ENCODE peak calls at places on chromosomes 2 and 18, in ten cellular contexts. I is CD4-positive, CD25-positive, alpha-beta regulatory T cell; L is HCT116; S is endodermal cell; N is testis; B is right lobe of liver; J is PC-9; D is kidney; E is heart left ventricle; R is iPS DF 6.9. V is an unnamed sample. For H3K36me3, the result is how much of the 10 kb centered on the place peaks cover.

GRCh38 chr2:38690499-38691420 is 24.8 kb downstream of the GALM start:
- DNase-seq in I (no peak), L (peak), S (no peak), N (no peak), B (no peak), J (peak), D (no peak), E (no peak), R (no peak), V (no peak)

GRCh38 chr2:46615555-46616487 is 136.5 kb downstream of the TMEM247 start:
- DNase-seq in I (peak), L (no peak), S (no peak), N (no peak), B (no peak), J (no peak), D (no peak), E (no peak), R (no peak), V (no peak)

GRCh38 chr2:10238991-10239485 is 63.7 kb upstream of the HPCAL1 start:
- DNase-seq in I (no peak), L (no peak), S (peak), N (no peak), B (peak), J (no peak), D (no peak), E (no peak), R (no peak), V (no peak)

GRCh38 chr2:56444339-56444738 is 260.5 kb downstream of the CCDC85A start:
- DNase-seq in I (no peak), L (no peak), S (no peak), N (no peak), B (no peak), J (peak), D (peak), E (peak), R (no peak), V (no peak)

GRCh38 chr2:74471332-74472065 is 981 bp downstream of the MRPL53 start:
- DNase-seq in I (no peak), L (no peak), S (no peak), N (no peak), B (no peak), J (no peak), D (peak), E (no peak), R (no peak), V (no peak)

GRCh38 chr2:164992818-164993217 is 37.5 kb upstream of the SLC38A11 start:
- DNase-seq in I (peak), L (peak), S (peak), N (peak), B (peak), J (peak), D (no peak), E (no peak), R (peak), V (peak)

GRCh38 chr2:121947681-121948080 is 192.2 kb downstream of the TSN start:
- DNase-seq in I (no peak), L (no peak), S (no peak), N (no peak), B (no peak), J (no peak), D (no peak), E (no peak), R (no peak), V (no peak)

GRCh38 chr2:240499309-240500301 is 58.2 kb downstream of the ANKMY1 start:
- DNase-seq in I (no peak), L (no peak), S (peak), N (no peak), B (peak), J (no peak), D (peak), E (peak), R (no peak), V (peak)

GRCh38 chr2:218883491-218884490 is 3.1 kb downstream of the WNT10A start:
- DNase-seq in I (peak), L (no peak), S (peak), N (no peak), B (no peak), J (no peak), D (peak), E (no peak), R (no peak), V (no peak)

GRCh38 chr2:101409699-101410098 is 22.4 kb upstream of the CREG2 start:
- DNase-seq in I (no peak), L (no peak), S (no peak), N (no peak), B (no peak), J (no peak), D (no peak), E (no peak), R (no peak), V (no peak)

GRCh38 chr2:239721991-239722759 is 303.0 kb downstream of the NDUFA10 start:
- DNase-seq in I (no peak), L (no peak), S (peak), N (no peak), B (no peak), J (no peak), D (peak), E (no peak), R (no peak), V (no peak)

GRCh38 chr2:27583390-27583915 is 611 bp downstream of the ZNF512 start:
- DNase-seq in I (no peak), L (no peak), S (no peak), N (no peak), B (no peak), J (no peak), D (no peak), E (no peak), R (no peak), V (no peak)

GRCh38 chr18:35528749-35529274 is 31.1 kb upstream of the INO80C start:
- DNase-seq in I (no peak), L (no peak), S (no peak), N (no peak), B (no peak), J (no peak), D (no peak), E (no peak), R (no peak), V (no peak)

GRCh38 chr2:191635333-191636234 is 42.4 kb upstream of the NABP1 start:
- DNase-seq in I (no peak), L (peak), S (no peak), N (no peak), B (no peak), J (no peak), D (no peak), E (no peak), R (no peak), V (no peak)

GRCh38 chr2:239774933-239775622 is 250.1 kb downstream of the NDUFA10 start:
- DNase-seq in I (no peak), L (no peak), S (peak), N (no peak), B (peak), J (no peak), D (no peak), E (no peak), R (no peak), V (no peak)

GRCh38 chr18:63736856-63737255 is 34.1 kb downstream of the SERPINB11 start:
- DNase-seq in I (no peak), L (peak), S (no peak), N (no peak), B (no peak), J (peak), D (no peak), E (no peak), R (no peak), V (no peak)

GRCh38 chr2:27086722-27087446 is at the start of gene KHK:
- DNase-seq in I (no peak), L (no peak), S (peak), N (no peak), B (peak), J (peak), D (peak), E (peak), R (no peak), V (peak)

GRCh38 chr2:236336575-236337464 is 72.6 kb upstream of the ASB18 start:
- DNase-seq in I (no peak), L (no peak), S (no peak), N (no peak), B (no peak), J (no peak), D (peak), E (no peak), R (no peak), V (no peak)

GRCh38 chr2:19574788-19575260 is 216.4 kb upstream of the OSR1 start:
- DNase-seq in I (no peak), L (no peak), S (no peak), N (peak), B (no peak), J (no peak), D (peak), E (peak), R (no peak), V (no peak)

GRCh38 chr2:172278642-172279041 is 148.7 kb upstream of the ITGA6 start:
- DNase-seq in I (no peak), L (no peak), S (no peak), N (no peak), B (no peak), J (no peak), D (no peak), E (no peak), R (no peak), V (no peak)

GRCh38 chr2:103817746-103818145 is 1036.2 kb upstream of the POU3F3 start:
- DNase-seq in I (no peak), L (no peak), S (no peak), N (no peak), B (no peak), J (no peak), D (no peak), E (no peak), R (no peak), V (no peak)

GRCh38 chr2:53633441-53633840 is 134.2 kb upstream of the CHAC2 start:
- DNase-seq in I (no peak), L (no peak), S (no peak), N (no peak), B (peak), J (peak), D (no peak), E (no peak), R (no peak), V (no peak)

GRCh38 chr2:227703961-227704360 is 13.9 kb downstream of the SLC19A3 start:
- DNase-seq in I (no peak), L (no peak), S (no peak), N (no peak), B (no peak), J (peak), D (no peak), E (no peak), R (no peak), V (no peak)

GRCh38 chr2:675982-676646 is 1.1 kb downstream of the TMEM18 start:
- DNase-seq in I (no peak), L (no peak), S (peak), N (peak), B (no peak), J (peak), D (peak), E (peak), R (peak), V (peak)

GRCh38 chr18:28177828-28178635 is 1.1 kb upstream of the CDH2 start:
- DNase-seq in I (no peak), L (no peak), S (peak), N (peak), B (peak), J (peak), D (peak), E (peak), R (no peak), V (no peak)

GRCh38 chr18:47832348-47832747 is 98.1 kb downstream of the SMAD2 start:
- DNase-seq in I (no peak), L (no peak), S (no peak), N (no peak), B (no peak), J (no peak), D (no peak), E (no peak), R (no peak), V (no peak)

GRCh38 chr2:144607899-144608477 is 88.1 kb upstream of the ZEB2 start:
- DNase-seq in I (no peak), L (no peak), S (no peak), N (peak), B (no peak), J (no peak), D (no peak), E (peak), R (no peak), V (peak)

DNA sequence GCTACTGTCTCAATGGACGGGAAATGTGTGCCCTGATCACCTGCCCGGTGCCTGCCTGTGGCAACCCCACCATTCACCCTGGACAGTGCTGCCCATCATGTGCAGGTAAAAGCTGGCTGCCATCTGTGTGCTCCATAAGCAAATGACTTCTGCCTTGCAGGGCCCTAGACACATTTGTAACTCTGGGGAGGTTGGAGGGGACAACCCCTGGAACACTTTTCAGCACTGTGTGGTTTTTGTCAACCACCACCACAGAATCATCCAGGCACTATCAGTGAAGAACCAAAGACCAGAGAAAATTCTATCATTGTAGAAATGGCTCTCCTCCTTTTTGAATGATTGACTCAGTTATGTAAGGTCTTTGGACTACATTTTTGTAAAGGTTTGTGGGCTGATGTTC is 84.3 kb downstream of the FEZ2 start:
- DNase-seq in I (no peak), L (no peak), S (no peak), N (no peak), B (no peak), J (no peak), D (no peak), E (no peak), R (no peak), V (no peak)
- H3K36me3 ChIP-seq in I (under half), L (under half), S (half or more), N (under half), B (under half), J (under half), D (half or more), E (half or more), R (under half), V (under half)

DNA sequence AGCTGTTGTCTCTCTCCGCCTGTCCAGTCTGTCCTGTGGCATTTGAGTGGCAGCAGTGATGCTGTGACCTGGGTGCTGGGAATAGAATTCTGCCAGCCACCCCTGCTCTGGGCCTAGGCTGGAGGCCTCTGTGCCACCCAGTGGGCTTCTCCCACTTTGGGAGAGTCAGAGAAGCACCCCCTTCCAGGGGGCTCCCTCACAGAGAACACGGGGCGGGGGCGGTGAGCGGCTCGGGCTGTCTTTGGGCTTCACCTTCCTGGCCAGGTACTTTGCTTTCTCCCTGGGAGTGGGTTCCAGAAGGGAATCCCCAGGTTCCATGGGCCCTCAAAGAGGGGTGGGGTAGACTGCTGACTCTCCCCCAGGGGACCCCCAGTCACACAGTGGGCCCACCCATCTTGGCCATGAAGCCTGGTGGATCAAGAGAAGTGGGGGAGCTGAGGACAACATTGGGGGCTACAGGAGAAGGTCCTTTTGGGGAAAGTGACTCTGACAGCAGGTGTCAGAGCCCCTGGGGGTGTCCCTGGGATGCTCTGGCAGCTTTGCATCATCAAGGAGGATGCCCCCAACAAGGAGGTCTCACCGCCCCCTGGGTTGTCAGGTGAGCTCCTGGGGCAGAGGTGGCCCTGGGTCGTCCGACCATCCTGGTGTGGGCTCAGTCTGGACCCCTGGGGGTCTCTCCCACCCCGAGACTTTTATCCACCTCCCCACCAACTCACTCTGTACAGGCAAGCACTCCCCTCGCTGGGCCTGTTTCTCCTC is 18.8 kb upstream of the BOK start:
- DNase-seq in I (no peak), L (no peak), S (no peak), N (no peak), B (no peak), J (no peak), D (no peak), E (no peak), R (no peak), V (no peak)
- H3K27ac ChIP-seq in I (no peak), L (no peak), S (no peak), N (no peak), B (no peak), J (no peak), D (no peak), E (no peak), R (no peak), V (peak)

DNA sequence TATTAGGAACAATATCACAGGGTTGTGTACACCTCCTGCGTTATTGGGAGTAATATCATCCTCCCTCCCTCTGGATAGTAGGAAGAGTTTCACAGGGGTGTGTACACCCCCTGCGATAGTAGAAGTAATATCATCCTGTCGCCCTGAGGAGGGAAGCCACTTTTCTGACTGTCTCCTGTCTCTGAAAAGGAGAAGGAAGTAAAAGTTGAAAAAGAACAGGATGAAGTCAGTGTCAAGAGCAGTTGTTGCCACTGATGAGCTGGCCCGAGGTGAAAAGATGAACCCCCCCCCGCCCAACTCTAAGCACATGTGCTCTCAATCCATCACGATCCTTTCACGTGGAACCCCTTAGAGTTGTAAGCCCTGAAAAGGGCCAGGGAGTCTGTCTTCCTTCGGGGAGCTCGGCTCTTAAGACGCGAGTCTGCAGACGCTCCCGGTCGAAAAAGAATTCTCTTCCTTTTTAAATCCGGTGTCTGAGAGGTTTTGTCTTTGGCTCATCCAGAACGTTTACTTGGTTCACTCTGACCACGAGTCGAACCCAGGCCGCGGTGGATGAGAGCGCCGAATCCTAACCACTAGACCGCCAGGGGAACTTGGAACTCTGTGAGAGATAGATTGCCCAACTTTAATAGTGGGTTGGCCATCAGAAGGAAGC is 22.5 kb upstream of the NAGK start:
- DNase-seq in I (no peak), L (no peak), S (no peak), N (no peak), B (no peak), J (no peak), D (no peak), E (no peak), R (no peak), V (no peak)
- H3K36me3 ChIP-seq in I (under half), L (under half), S (under half), N (under half), B (under half), J (under half), D (under half), E (under half), R (under half), V (under half)

DNA sequence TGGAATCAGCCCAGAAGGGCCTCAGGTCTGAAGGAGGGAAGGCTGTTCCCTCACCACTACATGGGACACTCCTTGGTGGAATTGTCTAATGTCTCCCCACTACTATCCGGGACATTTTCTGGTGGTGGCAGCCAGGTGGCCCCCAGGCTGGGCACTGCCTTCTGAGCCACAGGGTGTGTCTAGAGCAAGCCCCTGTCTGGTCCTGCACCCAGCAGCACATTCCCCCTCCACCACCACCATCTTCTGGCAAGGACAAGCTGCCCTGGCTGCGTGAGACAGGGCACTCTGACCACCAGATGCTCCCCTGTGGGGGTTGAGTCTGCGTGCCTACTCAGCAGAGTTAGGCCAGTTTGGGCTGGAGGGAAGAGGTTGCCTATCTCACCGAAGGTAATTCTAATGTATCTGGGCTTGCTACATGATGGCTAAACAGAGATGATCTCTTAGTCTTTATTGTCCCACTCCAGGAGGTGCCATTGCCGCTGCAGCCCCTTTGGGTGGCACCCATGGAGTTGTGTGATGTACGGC is 106.3 kb downstream of the PLB1 start:
- DNase-seq in I (no peak), L (no peak), S (no peak), N (no peak), B (no peak), J (no peak), D (no peak), E (no peak), R (no peak), V (no peak)
- H3K27ac ChIP-seq in I (no peak), L (no peak), S (no peak), N (peak), B (no peak), J (peak), D (no peak), E (no peak), R (no peak), V (peak)

V was measured in lung.